ENCODE peak calls at places on chromosomes 13 and 19, in seven cellular contexts. One of them, this sample, is unnamed.

GRCh38 chr13:110455941-110456340 is 105.6 kb downstream of the RAB20 start:
- DNase-seq in right atrium auricular region: peak; percentile 85
- DNase-seq in upper lobe of right lung: peak; percentile 87
- DNase-seq in islet precursor cell: peak; percentile 94
- DNase-seq in T-helper 1 cell: peak; percentile 26
- DNase-seq in substantia nigra: peak; percentile 65
- DNase-seq in H7: peak; percentile 96
- DNase-seq in this sample: peak; percentile 10

GRCh38 chr19:56538254-56538760 is 441 bp upstream of the ZFP28 start:
- DNase-seq in right atrium auricular region: peak; percentile 87
- DNase-seq in upper lobe of right lung: peak; percentile 96
- DNase-seq in islet precursor cell: peak; percentile 93
- DNase-seq in T-helper 1 cell: peak; percentile 82
- DNase-seq in substantia nigra: peak; percentile 90
- DNase-seq in H7: peak; percentile 12
- DNase-seq in this sample: peak; percentile 75

GRCh38 chr13:113939129-113939904 is 34.6 kb downstream of the C13orf46 start:
- DNase-seq in right atrium auricular region: no peak
- DNase-seq in upper lobe of right lung: no peak
- DNase-seq in islet precursor cell: no peak
- DNase-seq in T-helper 1 cell: no peak
- DNase-seq in substantia nigra: no peak
- DNase-seq in H7: no peak
- DNase-seq in this sample: no peak

GRCh38 chr19:49422407-49423277 is 599 bp downstream of the PTH2 start:
- DNase-seq in right atrium auricular region: no peak
- DNase-seq in upper lobe of right lung: no peak
- DNase-seq in islet precursor cell: peak; percentile 79
- DNase-seq in T-helper 1 cell: no peak
- DNase-seq in substantia nigra: no peak
- DNase-seq in H7: peak; percentile 92
- DNase-seq in this sample: peak; percentile 25

GRCh38 chr13:73110814-73111213 is 52.0 kb downstream of the KLF5 start:
- DNase-seq in right atrium auricular region: no peak
- DNase-seq in upper lobe of right lung: no peak
- DNase-seq in islet precursor cell: peak; percentile 65
- DNase-seq in T-helper 1 cell: no peak
- DNase-seq in substantia nigra: no peak
- DNase-seq in H7: no peak
- DNase-seq in this sample: no peak

GRCh38 chr19:35641515-35642151 is at the start of gene ETV2:
- DNase-seq in right atrium auricular region: no peak
- DNase-seq in upper lobe of right lung: no peak
- DNase-seq in islet precursor cell: peak; percentile 79
- DNase-seq in T-helper 1 cell: no peak
- DNase-seq in substantia nigra: no peak
- DNase-seq in H7: peak; percentile 86
- DNase-seq in this sample: peak; percentile 32

GRCh38 chr19:51514866-51515481 is 13.4 kb upstream of the SIGLEC12 start:
- DNase-seq in right atrium auricular region: no peak
- DNase-seq in upper lobe of right lung: no peak
- DNase-seq in islet precursor cell: no peak
- DNase-seq in T-helper 1 cell: no peak
- DNase-seq in substantia nigra: no peak
- DNase-seq in H7: peak; percentile 67
- DNase-seq in this sample: no peak

GRCh38 chr19:13102666-13103584 is at the start of gene LYL1:
- DNase-seq in right atrium auricular region: peak; percentile 87
- DNase-seq in upper lobe of right lung: peak; percentile 90
- DNase-seq in islet precursor cell: peak; percentile 91
- DNase-seq in T-helper 1 cell: no peak
- DNase-seq in substantia nigra: no peak
- DNase-seq in H7: peak; percentile 95
- DNase-seq in this sample: no peak

GRCh38 chr19:11378319-11379189 is 4.1 kb downstream of the SWSAP1 start:
- DNase-seq in right atrium auricular region: no peak
- DNase-seq in upper lobe of right lung: no peak
- DNase-seq in islet precursor cell: peak; percentile 86
- DNase-seq in T-helper 1 cell: no peak
- DNase-seq in substantia nigra: peak; percentile 38
- DNase-seq in H7: peak; percentile 85
- DNase-seq in this sample: no peak

GRCh38 chr13:60654405-60654804 is 257.4 kb downstream of the TDRD3 start:
- DNase-seq in right atrium auricular region: peak; percentile 67
- DNase-seq in upper lobe of right lung: no peak
- DNase-seq in islet precursor cell: peak; percentile 65
- DNase-seq in T-helper 1 cell: no peak
- DNase-seq in substantia nigra: peak; percentile 19
- DNase-seq in H7: no peak
- DNase-seq in this sample: no peak

GRCh38 chr19:38081547-38082255 is 142.3 kb downstream of the DPF1 start:
- DNase-seq in right atrium auricular region: no peak
- DNase-seq in upper lobe of right lung: no peak
- DNase-seq in islet precursor cell: no peak
- DNase-seq in T-helper 1 cell: no peak
- DNase-seq in substantia nigra: no peak
- DNase-seq in H7: peak; percentile 59
- DNase-seq in this sample: no peak

GRCh38 chr19:4363571-4364304 is 20.4 kb downstream of the MPND start:
- DNase-seq in right atrium auricular region: no peak
- DNase-seq in upper lobe of right lung: no peak
- DNase-seq in islet precursor cell: peak; percentile 54
- DNase-seq in T-helper 1 cell: no peak
- DNase-seq in substantia nigra: no peak
- DNase-seq in H7: no peak
- DNase-seq in this sample: no peak

GRCh38 chr13:41917641-41918040 is 43.3 kb downstream of the VWA8 start:
- DNase-seq in right atrium auricular region: no peak
- DNase-seq in upper lobe of right lung: no peak
- DNase-seq in islet precursor cell: no peak
- DNase-seq in T-helper 1 cell: no peak
- DNase-seq in substantia nigra: no peak
- DNase-seq in H7: no peak
- DNase-seq in this sample: no peak

GRCh38 chr19:10555613-10555979 is 10.2 kb downstream of the KRI1 start:
- DNase-seq in right atrium auricular region: no peak
- DNase-seq in upper lobe of right lung: no peak
- DNase-seq in islet precursor cell: no peak
- DNase-seq in T-helper 1 cell: no peak
- DNase-seq in substantia nigra: no peak
- DNase-seq in H7: no peak
- DNase-seq in this sample: no peak

GRCh38 chr19:42114412-42114811 is 17.8 kb downstream of the POU2F2 start:
- DNase-seq in right atrium auricular region: no peak
- DNase-seq in upper lobe of right lung: no peak
- DNase-seq in islet precursor cell: no peak
- DNase-seq in T-helper 1 cell: no peak
- DNase-seq in substantia nigra: no peak
- DNase-seq in H7: peak; percentile 72
- DNase-seq in this sample: no peak

GRCh38 chr13:26599885-26600284 is 42.4 kb downstream of the WASF3 start:
- DNase-seq in right atrium auricular region: no peak
- DNase-seq in upper lobe of right lung: no peak
- DNase-seq in islet precursor cell: no peak
- DNase-seq in T-helper 1 cell: no peak
- DNase-seq in substantia nigra: no peak
- DNase-seq in H7: no peak
- DNase-seq in this sample: no peak

GRCh38 chr19:52516191-52516590 is 11.3 kb upstream of the ZNF808 start:
- DNase-seq in right atrium auricular region: no peak
- DNase-seq in upper lobe of right lung: no peak
- DNase-seq in islet precursor cell: no peak
- DNase-seq in T-helper 1 cell: no peak
- DNase-seq in substantia nigra: no peak
- DNase-seq in H7: no peak
- DNase-seq in this sample: no peak

GRCh38 chr13:113860579-113861432 is 3.1 kb downstream of the GAS6 start:
- DNase-seq in right atrium auricular region: peak; percentile 53
- DNase-seq in upper lobe of right lung: peak; percentile 80
- DNase-seq in islet precursor cell: peak; percentile 82
- DNase-seq in T-helper 1 cell: no peak
- DNase-seq in substantia nigra: no peak
- DNase-seq in H7: peak; percentile 94
- DNase-seq in this sample: no peak

GRCh38 chr19:58559275-58560006 is 1.0 kb upstream of the UBE2M start:
- DNase-seq in right atrium auricular region: peak; percentile 96
- DNase-seq in upper lobe of right lung: peak; percentile 96
- DNase-seq in islet precursor cell: peak; percentile 96
- DNase-seq in T-helper 1 cell: no peak
- DNase-seq in substantia nigra: no peak
- DNase-seq in H7: peak; percentile 99
- DNase-seq in this sample: no peak

GRCh38 chr13:26529441-26529840 is 28.0 kb upstream of the WASF3 start:
- DNase-seq in right atrium auricular region: no peak
- DNase-seq in upper lobe of right lung: no peak
- DNase-seq in islet precursor cell: peak; percentile 75
- DNase-seq in T-helper 1 cell: no peak
- DNase-seq in substantia nigra: no peak
- DNase-seq in H7: peak; percentile 74
- DNase-seq in this sample: no peak

GRCh38 chr13:43085545-43085944 is 62.2 kb downstream of the DNAJC15 start:
- DNase-seq in right atrium auricular region: no peak
- DNase-seq in upper lobe of right lung: no peak
- DNase-seq in islet precursor cell: no peak
- DNase-seq in T-helper 1 cell: no peak
- DNase-seq in substantia nigra: no peak
- DNase-seq in H7: peak; percentile 7
- DNase-seq in this sample: no peak

GRCh38 chr13:48778551-48779088 is 124.9 kb downstream of the CYSLTR2 start:
- DNase-seq in right atrium auricular region: no peak
- DNase-seq in upper lobe of right lung: no peak
- DNase-seq in islet precursor cell: no peak
- DNase-seq in T-helper 1 cell: no peak
- DNase-seq in substantia nigra: no peak
- DNase-seq in H7: no peak
- DNase-seq in this sample: no peak

GRCh38 chr13:32610977-32611376 is 24.7 kb downstream of the PDS5B start:
- DNase-seq in right atrium auricular region: no peak
- DNase-seq in upper lobe of right lung: no peak
- DNase-seq in islet precursor cell: no peak
- DNase-seq in T-helper 1 cell: no peak
- DNase-seq in substantia nigra: no peak
- DNase-seq in H7: no peak
- DNase-seq in this sample: no peak

GRCh38 chr13:107018285-107018684 is 450.3 kb upstream of the ARGLU1 start:
- DNase-seq in right atrium auricular region: no peak
- DNase-seq in upper lobe of right lung: no peak
- DNase-seq in islet precursor cell: no peak
- DNase-seq in T-helper 1 cell: no peak
- DNase-seq in substantia nigra: no peak
- DNase-seq in H7: no peak
- DNase-seq in this sample: no peak

GRCh38 chr13:20125129-20125782 is 35.6 kb downstream of the GJA3 start:
- DNase-seq in right atrium auricular region: no peak
- DNase-seq in upper lobe of right lung: no peak
- DNase-seq in islet precursor cell: no peak
- DNase-seq in T-helper 1 cell: no peak
- DNase-seq in substantia nigra: no peak
- DNase-seq in H7: no peak
- DNase-seq in this sample: no peak

GRCh38 chr19:38250821-38251563 is 5.2 kb downstream of the PPP1R14A start:
- DNase-seq in right atrium auricular region: peak; percentile 73
- DNase-seq in upper lobe of right lung: peak; percentile 73
- DNase-seq in islet precursor cell: no peak
- DNase-seq in T-helper 1 cell: no peak
- DNase-seq in substantia nigra: peak; percentile 91
- DNase-seq in H7: peak; percentile 80
- DNase-seq in this sample: no peak

GRCh38 chr19:35459414-35460082 is 11.5 kb downstream of the FFAR2 start:
- DNase-seq in right atrium auricular region: no peak
- DNase-seq in upper lobe of right lung: peak; percentile 72
- DNase-seq in islet precursor cell: no peak
- DNase-seq in T-helper 1 cell: no peak
- DNase-seq in substantia nigra: no peak
- DNase-seq in H7: no peak
- DNase-seq in this sample: no peak

GRCh38 chr19:3665681-3666544 is 34.4 kb downstream of the PIP5K1C start:
- DNase-seq in right atrium auricular region: peak; percentile 72
- DNase-seq in upper lobe of right lung: peak; percentile 84
- DNase-seq in islet precursor cell: peak; percentile 76
- DNase-seq in T-helper 1 cell: peak; percentile 67
- DNase-seq in substantia nigra: peak; percentile 32
- DNase-seq in H7: peak; percentile 99
- DNase-seq in this sample: peak; percentile 53

GRCh38 chr13:29402168-29402621 is 193.3 kb downstream of the SLC7A1 start:
- DNase-seq in right atrium auricular region: no peak
- DNase-seq in upper lobe of right lung: no peak
- DNase-seq in islet precursor cell: no peak
- DNase-seq in T-helper 1 cell: no peak
- DNase-seq in substantia nigra: no peak
- DNase-seq in H7: no peak
- DNase-seq in this sample: no peak

GRCh38 chr13:30744056-30744684 is 8.8 kb downstream of the ALOX5AP start:
- DNase-seq in right atrium auricular region: no peak
- DNase-seq in upper lobe of right lung: peak; percentile 67
- DNase-seq in islet precursor cell: peak; percentile 85
- DNase-seq in T-helper 1 cell: peak; percentile 78
- DNase-seq in substantia nigra: no peak
- DNase-seq in H7: no peak
- DNase-seq in this sample: peak; percentile 51

GRCh38 chr13:33070713-33071112 is 54.5 kb downstream of the KL start:
- DNase-seq in right atrium auricular region: no peak
- DNase-seq in upper lobe of right lung: no peak
- DNase-seq in islet precursor cell: no peak
- DNase-seq in T-helper 1 cell: no peak
- DNase-seq in substantia nigra: no peak
- DNase-seq in H7: no peak
- DNase-seq in this sample: no peak

GRCh38 chr19:46670874-46671273 is 9.9 kb upstream of the DACT3 start:
- DNase-seq in right atrium auricular region: no peak
- DNase-seq in upper lobe of right lung: no peak
- DNase-seq in islet precursor cell: no peak
- DNase-seq in T-helper 1 cell: no peak
- DNase-seq in substantia nigra: no peak
- DNase-seq in H7: no peak
- DNase-seq in this sample: no peak

GRCh38 chr19:7415163-7415856 is 66.6 kb downstream of the ARHGEF18 start:
- DNase-seq in right atrium auricular region: no peak
- DNase-seq in upper lobe of right lung: peak; percentile 83
- DNase-seq in islet precursor cell: no peak
- DNase-seq in T-helper 1 cell: no peak
- DNase-seq in substantia nigra: no peak
- DNase-seq in H7: peak; percentile 65
- DNase-seq in this sample: no peak

GRCh38 chr19:35615036-35615435 is 2.5 kb downstream of the HAUS5 start:
- DNase-seq in right atrium auricular region: no peak
- DNase-seq in upper lobe of right lung: no peak
- DNase-seq in islet precursor cell: no peak
- DNase-seq in T-helper 1 cell: no peak
- DNase-seq in substantia nigra: no peak
- DNase-seq in H7: no peak
- DNase-seq in this sample: no peak

GRCh38 chr13:31638577-31638976 is 100.7 kb upstream of the RXFP2 start:
- DNase-seq in right atrium auricular region: no peak
- DNase-seq in upper lobe of right lung: no peak
- DNase-seq in islet precursor cell: no peak
- DNase-seq in T-helper 1 cell: no peak
- DNase-seq in substantia nigra: no peak
- DNase-seq in H7: no peak
- DNase-seq in this sample: no peak

GRCh38 chr19:5961969-5962945 is 15.7 kb downstream of the RANBP3 start:
- DNase-seq in right atrium auricular region: no peak
- DNase-seq in upper lobe of right lung: peak; percentile 79
- DNase-seq in islet precursor cell: no peak
- DNase-seq in T-helper 1 cell: peak; percentile 62
- DNase-seq in substantia nigra: peak; percentile 29
- DNase-seq in H7: peak; percentile 59
- DNase-seq in this sample: peak; percentile 84

GRCh38 chr13:48014359-48014758 is 13.3 kb upstream of the SUCLA2 start:
- DNase-seq in right atrium auricular region: no peak
- DNase-seq in upper lobe of right lung: no peak
- DNase-seq in islet precursor cell: no peak
- DNase-seq in T-helper 1 cell: no peak
- DNase-seq in substantia nigra: no peak
- DNase-seq in H7: no peak
- DNase-seq in this sample: no peak

GRCh38 chr13:44229371-44230030 is 144.1 kb upstream of the SERP2 start:
- DNase-seq in right atrium auricular region: no peak
- DNase-seq in upper lobe of right lung: no peak
- DNase-seq in islet precursor cell: no peak
- DNase-seq in T-helper 1 cell: no peak
- DNase-seq in substantia nigra: no peak
- DNase-seq in H7: no peak
- DNase-seq in this sample: no peak